ENCODE peak calls at places on chromosome 16, in nine cellular contexts. One of them, this sample, is unnamed. For H3K27me3, the result is how much of the 10 kb centered on the place peaks cover.

GRCh38 chr16:55491691-55492090 is 12.7 kb downstream of the MMP2 start:
- DNase-seq in A673: no peak
- DNase-seq in AG04450: no peak
- DNase-seq in BJ: no peak
- DNase-seq in CD8-positive, alpha-beta T cell: no peak
- DNase-seq in heart left ventricle: no peak
- DNase-seq in brain microvascular endothelial cell: no peak
- DNase-seq in prostate gland: no peak
- DNase-seq in breast epithelium: no peak
- DNase-seq in this sample: no peak

GRCh38 chr16:89473791-89474414 is 16.5 kb downstream of the ANKRD11 start:
- DNase-seq in BJ: no peak
- DNase-seq in A673: peak
- DNase-seq in heart left ventricle: no peak
- DNase-seq in breast epithelium: no peak
- DNase-seq in AG04450: no peak
- DNase-seq in CD8-positive, alpha-beta T cell: no peak
- DNase-seq in brain microvascular endothelial cell: peak
- DNase-seq in prostate gland: no peak
- DNase-seq in this sample: no peak

GRCh38 chr16:89786474-89787364 is 29.7 kb downstream of the FANCA start:
- DNase-seq in AG04450: no peak
- DNase-seq in BJ: no peak
- DNase-seq in prostate gland: no peak
- DNase-seq in breast epithelium: no peak
- DNase-seq in heart left ventricle: peak
- DNase-seq in CD8-positive, alpha-beta T cell: no peak
- DNase-seq in brain microvascular endothelial cell: no peak
- DNase-seq in A673: no peak
- DNase-seq in this sample: no peak

GRCh38 chr16:56667581-56668571 is at the start of gene MT1G:
- DNase-seq in CD8-positive, alpha-beta T cell: no peak
- DNase-seq in brain microvascular endothelial cell: no peak
- DNase-seq in prostate gland: peak
- DNase-seq in breast epithelium: peak
- DNase-seq in BJ: no peak
- DNase-seq in heart left ventricle: peak
- DNase-seq in A673: peak
- DNase-seq in AG04450: no peak
- DNase-seq in this sample: no peak

GRCh38 chr16:79618712-79619050 is 18.1 kb upstream of the MAF start:
- DNase-seq in AG04450: no peak
- DNase-seq in A673: no peak
- DNase-seq in heart left ventricle: no peak
- DNase-seq in brain microvascular endothelial cell: no peak
- DNase-seq in prostate gland: no peak
- DNase-seq in breast epithelium: no peak
- DNase-seq in CD8-positive, alpha-beta T cell: no peak
- DNase-seq in BJ: no peak
- DNase-seq in this sample: no peak

GRCh38 chr16:50598256-50598894 is 50.2 kb downstream of the NKD1 start:
- DNase-seq in prostate gland: no peak
- DNase-seq in breast epithelium: no peak
- DNase-seq in CD8-positive, alpha-beta T cell: no peak
- DNase-seq in brain microvascular endothelial cell: no peak
- DNase-seq in heart left ventricle: peak
- DNase-seq in A673: no peak
- DNase-seq in BJ: no peak
- DNase-seq in AG04450: no peak
- DNase-seq in this sample: no peak

GRCh38 chr16:29811170-29811895 is 660 bp upstream of the PRRT2 start:
- DNase-seq in brain microvascular endothelial cell: peak
- DNase-seq in heart left ventricle: peak
- DNase-seq in BJ: peak
- DNase-seq in breast epithelium: peak
- DNase-seq in A673: peak
- DNase-seq in CD8-positive, alpha-beta T cell: peak
- DNase-seq in prostate gland: peak
- DNase-seq in AG04450: peak
- DNase-seq in this sample: peak

GRCh38 chr16:19863990-19864389 is 20.7 kb downstream of the GPRC5B start:
- DNase-seq in prostate gland: no peak
- DNase-seq in heart left ventricle: no peak
- DNase-seq in brain microvascular endothelial cell: no peak
- DNase-seq in BJ: no peak
- DNase-seq in AG04450: no peak
- DNase-seq in CD8-positive, alpha-beta T cell: no peak
- DNase-seq in A673: no peak
- DNase-seq in breast epithelium: no peak
- DNase-seq in this sample: no peak

GRCh38 chr16:50594332-50595260 is 46.4 kb downstream of the NKD1 start:
- DNase-seq in A673: no peak
- DNase-seq in breast epithelium: no peak
- DNase-seq in BJ: no peak
- DNase-seq in prostate gland: no peak
- DNase-seq in CD8-positive, alpha-beta T cell: no peak
- DNase-seq in heart left ventricle: no peak
- DNase-seq in brain microvascular endothelial cell: no peak
- DNase-seq in AG04450: no peak
- DNase-seq in this sample: no peak

GRCh38 chr16:23232806-23233205 is 50.3 kb downstream of the SCNN1G start:
- DNase-seq in heart left ventricle: no peak
- DNase-seq in prostate gland: no peak
- DNase-seq in BJ: no peak
- DNase-seq in breast epithelium: no peak
- DNase-seq in A673: no peak
- DNase-seq in brain microvascular endothelial cell: no peak
- DNase-seq in AG04450: no peak
- DNase-seq in CD8-positive, alpha-beta T cell: no peak
- DNase-seq in this sample: no peak
- TF ChIP-seq CTCF in heart left ventricle: no peak
- TF ChIP-seq CTCF in prostate gland: no peak
- TF ChIP-seq CTCF in BJ: no peak
- TF ChIP-seq CTCF in breast epithelium: no peak
- TF ChIP-seq CTCF in A673: no peak
- TF ChIP-seq CTCF in brain microvascular endothelial cell: no peak
- TF ChIP-seq CTCF in AG04450: no peak
- TF ChIP-seq CTCF in CD8-positive, alpha-beta T cell: no peak
- TF ChIP-seq CTCF in this sample: no peak

GRCh38 chr16:85908889-85909584 is 10.1 kb downstream of the IRF8 start:
- DNase-seq in heart left ventricle: no peak
- DNase-seq in A673: no peak
- DNase-seq in BJ: no peak
- DNase-seq in breast epithelium: no peak
- DNase-seq in prostate gland: no peak
- DNase-seq in brain microvascular endothelial cell: no peak
- DNase-seq in AG04450: no peak
- DNase-seq in CD8-positive, alpha-beta T cell: no peak
- DNase-seq in this sample: no peak

GRCh38 chr16:85910073-85910853 is 11.3 kb downstream of the IRF8 start:
- DNase-seq in prostate gland: no peak
- DNase-seq in CD8-positive, alpha-beta T cell: no peak
- DNase-seq in AG04450: no peak
- DNase-seq in brain microvascular endothelial cell: no peak
- DNase-seq in heart left ventricle: no peak
- DNase-seq in breast epithelium: no peak
- DNase-seq in A673: no peak
- DNase-seq in BJ: no peak
- DNase-seq in this sample: no peak

GRCh38 chr16:85906349-85906748 is 7.4 kb downstream of the IRF8 start:
- DNase-seq in breast epithelium: no peak
- DNase-seq in prostate gland: no peak
- DNase-seq in brain microvascular endothelial cell: no peak
- DNase-seq in BJ: no peak
- DNase-seq in A673: no peak
- DNase-seq in heart left ventricle: no peak
- DNase-seq in CD8-positive, alpha-beta T cell: no peak
- DNase-seq in AG04450: no peak
- DNase-seq in this sample: no peak

GRCh38 chr16:85910854-85911247 is 11.9 kb downstream of the IRF8 start:
- DNase-seq in AG04450: no peak
- DNase-seq in breast epithelium: no peak
- DNase-seq in BJ: no peak
- DNase-seq in CD8-positive, alpha-beta T cell: no peak
- DNase-seq in brain microvascular endothelial cell: no peak
- DNase-seq in A673: no peak
- DNase-seq in prostate gland: no peak
- DNase-seq in heart left ventricle: no peak
- DNase-seq in this sample: no peak

DNA sequence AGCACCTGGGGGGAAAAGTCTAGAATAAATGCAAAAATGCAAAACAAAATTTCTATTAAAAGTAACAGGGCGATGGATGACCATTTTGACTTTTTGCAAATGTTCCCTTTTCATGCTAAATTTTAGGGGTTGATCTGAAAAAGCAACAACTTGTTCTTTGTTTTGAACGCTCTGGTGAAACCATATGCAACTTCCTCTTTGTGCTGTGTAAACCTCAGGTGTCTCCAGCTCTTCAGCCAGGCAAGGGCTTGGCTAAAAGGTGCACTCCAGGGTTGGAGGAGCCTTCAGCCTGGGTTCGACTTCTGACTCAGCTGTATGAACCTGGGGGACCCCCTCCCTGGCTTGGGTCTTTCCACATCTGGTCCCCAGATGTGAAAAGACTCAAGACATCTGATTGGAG is 9.5 kb downstream of the IRF8 start:
- DNase-seq in brain microvascular endothelial cell: no peak
- DNase-seq in AG04450: no peak
- DNase-seq in A673: no peak
- DNase-seq in breast epithelium: no peak
- DNase-seq in CD8-positive, alpha-beta T cell: no peak
- DNase-seq in BJ: no peak
- DNase-seq in prostate gland: no peak
- DNase-seq in heart left ventricle: no peak
- DNase-seq in this sample: no peak
- H3K27me3 ChIP-seq in brain microvascular endothelial cell: under half
- H3K27me3 ChIP-seq in AG04450: half or more
- H3K27me3 ChIP-seq in A673: under half
- H3K27me3 ChIP-seq in breast epithelium: under half
- H3K27me3 ChIP-seq in CD8-positive, alpha-beta T cell: under half
- H3K27me3 ChIP-seq in BJ: under half
- H3K27me3 ChIP-seq in prostate gland: under half
- H3K27me3 ChIP-seq in heart left ventricle: under half
- H3K27me3 ChIP-seq in this sample: under half

DNA sequence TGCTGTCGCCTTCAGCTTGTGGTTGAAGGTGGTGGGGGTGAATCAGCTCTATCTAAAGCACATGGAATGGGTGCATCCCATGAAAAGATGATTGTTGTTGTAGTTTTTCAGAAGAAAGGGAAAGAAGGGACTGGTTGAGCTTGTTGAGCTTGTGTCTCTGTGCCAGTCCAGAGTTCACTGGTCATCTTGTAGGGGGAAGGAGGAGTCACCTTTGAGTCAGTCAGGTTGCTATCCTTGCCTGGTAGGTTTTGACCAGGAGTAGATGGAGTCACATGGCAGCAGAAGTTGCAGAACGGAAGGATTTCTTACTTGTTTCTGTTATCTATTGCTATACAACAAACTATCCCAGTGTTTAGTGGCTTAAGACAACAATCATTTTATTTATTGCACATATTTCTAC is 73.3 kb downstream of the PLCG2 start:
- DNase-seq in AG04450: no peak
- DNase-seq in BJ: no peak
- DNase-seq in heart left ventricle: no peak
- DNase-seq in A673: no peak
- DNase-seq in brain microvascular endothelial cell: no peak
- DNase-seq in breast epithelium: no peak
- DNase-seq in CD8-positive, alpha-beta T cell: no peak
- DNase-seq in prostate gland: no peak
- DNase-seq in this sample: no peak
- H3K4me3 ChIP-seq in AG04450: no peak
- H3K4me3 ChIP-seq in BJ: no peak
- H3K4me3 ChIP-seq in heart left ventricle: no peak
- H3K4me3 ChIP-seq in A673: no peak
- H3K4me3 ChIP-seq in brain microvascular endothelial cell: no peak
- H3K4me3 ChIP-seq in breast epithelium: no peak
- H3K4me3 ChIP-seq in CD8-positive, alpha-beta T cell: no peak
- H3K4me3 ChIP-seq in prostate gland: no peak
- H3K4me3 ChIP-seq in this sample: no peak

DNA sequence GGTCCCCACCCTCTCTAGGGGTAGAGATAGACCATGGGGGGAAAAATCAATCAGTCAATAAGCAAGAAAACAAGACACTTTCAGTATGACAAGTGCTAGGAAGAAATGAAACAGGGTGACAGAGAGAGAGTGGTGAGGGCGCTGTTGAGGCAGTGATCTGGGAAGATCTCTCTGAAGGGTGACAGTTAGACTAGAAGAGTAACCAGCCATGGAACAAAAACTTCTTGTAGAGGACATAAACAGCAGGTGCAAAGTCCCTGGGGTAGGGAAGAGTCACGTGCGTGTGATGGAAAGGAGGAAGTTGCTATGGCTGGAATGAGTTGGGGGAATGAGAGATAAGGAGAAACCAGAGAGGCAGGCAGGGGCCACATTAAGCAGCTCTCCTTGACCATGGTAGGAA is 16.8 kb upstream of the EMP2 start:
- DNase-seq in brain microvascular endothelial cell: no peak
- DNase-seq in BJ: no peak
- DNase-seq in AG04450: no peak
- DNase-seq in A673: no peak
- DNase-seq in heart left ventricle: no peak
- DNase-seq in prostate gland: no peak
- DNase-seq in breast epithelium: no peak
- DNase-seq in CD8-positive, alpha-beta T cell: no peak
- DNase-seq in this sample: no peak
- TF ChIP-seq CTCF in brain microvascular endothelial cell: no peak
- TF ChIP-seq CTCF in BJ: no peak
- TF ChIP-seq CTCF in AG04450: no peak
- TF ChIP-seq CTCF in A673: no peak
- TF ChIP-seq CTCF in heart left ventricle: no peak
- TF ChIP-seq CTCF in prostate gland: no peak
- TF ChIP-seq CTCF in breast epithelium: no peak
- TF ChIP-seq CTCF in CD8-positive, alpha-beta T cell: no peak
- TF ChIP-seq CTCF in this sample: no peak

GRCh38 chr16:3249020-3249419 is 7.4 kb downstream of the MEFV start:
- DNase-seq in brain microvascular endothelial cell: no peak
- DNase-seq in CD8-positive, alpha-beta T cell: no peak
- DNase-seq in A673: no peak
- DNase-seq in heart left ventricle: no peak
- DNase-seq in BJ: no peak
- DNase-seq in prostate gland: no peak
- DNase-seq in AG04450: no peak
- DNase-seq in breast epithelium: no peak
- DNase-seq in this sample: no peak

GRCh38 chr16:3246876-3247275 is 9.6 kb downstream of the MEFV start:
- DNase-seq in brain microvascular endothelial cell: no peak
- DNase-seq in A673: no peak
- DNase-seq in heart left ventricle: no peak
- DNase-seq in CD8-positive, alpha-beta T cell: no peak
- DNase-seq in breast epithelium: no peak
- DNase-seq in prostate gland: no peak
- DNase-seq in AG04450: no peak
- DNase-seq in BJ: no peak
- DNase-seq in this sample: no peak

GRCh38 chr16:3249451-3249850 is 7.0 kb downstream of the MEFV start:
- DNase-seq in brain microvascular endothelial cell: no peak
- DNase-seq in heart left ventricle: no peak
- DNase-seq in AG04450: no peak
- DNase-seq in BJ: no peak
- DNase-seq in breast epithelium: no peak
- DNase-seq in prostate gland: no peak
- DNase-seq in A673: no peak
- DNase-seq in CD8-positive, alpha-beta T cell: no peak
- DNase-seq in this sample: no peak

GRCh38 chr16:3246002-3246401 is 10.4 kb downstream of the MEFV start:
- DNase-seq in AG04450: no peak
- DNase-seq in BJ: no peak
- DNase-seq in brain microvascular endothelial cell: no peak
- DNase-seq in prostate gland: no peak
- DNase-seq in A673: no peak
- DNase-seq in CD8-positive, alpha-beta T cell: no peak
- DNase-seq in breast epithelium: no peak
- DNase-seq in heart left ventricle: no peak
- DNase-seq in this sample: no peak

GRCh38 chr16:3248596-3248995 is 7.8 kb downstream of the MEFV start:
- DNase-seq in brain microvascular endothelial cell: no peak
- DNase-seq in CD8-positive, alpha-beta T cell: no peak
- DNase-seq in breast epithelium: no peak
- DNase-seq in prostate gland: no peak
- DNase-seq in A673: no peak
- DNase-seq in heart left ventricle: no peak
- DNase-seq in BJ: no peak
- DNase-seq in AG04450: no peak
- DNase-seq in this sample: no peak
- H3K27me3 ChIP-seq in brain microvascular endothelial cell: under half
- H3K27me3 ChIP-seq in CD8-positive, alpha-beta T cell: under half
- H3K27me3 ChIP-seq in breast epithelium: under half
- H3K27me3 ChIP-seq in prostate gland: under half
- H3K27me3 ChIP-seq in A673: under half
- H3K27me3 ChIP-seq in heart left ventricle: under half
- H3K27me3 ChIP-seq in BJ: under half
- H3K27me3 ChIP-seq in AG04450: under half
- H3K27me3 ChIP-seq in this sample: under half